ENCODE peak calls at places on chromosomes 16 and 17, in nine cellular contexts. One of them, this sample, is unnamed.

GRCh38 chr16:69150146-69150865 is 17.9 kb downstream of the UTP4 start:
- DNase-seq in left ventricle myocardium inferior: no peak
- DNase-seq in tibial nerve: no peak
- DNase-seq in osteocyte: no peak
- DNase-seq in right atrium auricular region: no peak
- DNase-seq in pancreas: peak
- DNase-seq in BE2C: peak
- DNase-seq in progenitor cell of endocrine pancreas: peak
- DNase-seq in thoracic aorta: peak
- DNase-seq in this sample: peak

GRCh38 chr16:24036614-24037013 is 200.8 kb downstream of the PRKCB start:
- DNase-seq in left ventricle myocardium inferior: no peak
- DNase-seq in tibial nerve: no peak
- DNase-seq in osteocyte: no peak
- DNase-seq in right atrium auricular region: no peak
- DNase-seq in pancreas: peak
- DNase-seq in BE2C: peak
- DNase-seq in progenitor cell of endocrine pancreas: peak
- DNase-seq in thoracic aorta: no peak
- DNase-seq in this sample: peak

GRCh38 chr17:79931517-79932309 is 92.5 kb upstream of the CBX4 start:
- DNase-seq in left ventricle myocardium inferior: no peak
- DNase-seq in tibial nerve: no peak
- DNase-seq in osteocyte: no peak
- DNase-seq in right atrium auricular region: no peak
- DNase-seq in pancreas: no peak
- DNase-seq in BE2C: no peak
- DNase-seq in progenitor cell of endocrine pancreas: no peak
- DNase-seq in thoracic aorta: no peak
- DNase-seq in this sample: peak

GRCh38 chr17:78817123-78817522 is 23.5 kb downstream of the USP36 start:
- DNase-seq in left ventricle myocardium inferior: no peak
- DNase-seq in tibial nerve: no peak
- DNase-seq in osteocyte: no peak
- DNase-seq in right atrium auricular region: no peak
- DNase-seq in pancreas: no peak
- DNase-seq in BE2C: no peak
- DNase-seq in progenitor cell of endocrine pancreas: no peak
- DNase-seq in thoracic aorta: no peak
- DNase-seq in this sample: peak

GRCh38 chr17:4327638-4328037 is 38.8 kb downstream of the UBE2G1 start:
- DNase-seq in left ventricle myocardium inferior: no peak
- DNase-seq in tibial nerve: no peak
- DNase-seq in osteocyte: no peak
- DNase-seq in right atrium auricular region: no peak
- DNase-seq in pancreas: no peak
- DNase-seq in BE2C: no peak
- DNase-seq in progenitor cell of endocrine pancreas: no peak
- DNase-seq in thoracic aorta: peak
- DNase-seq in this sample: no peak

GRCh38 chr17:58399974-58400373 is 17.4 kb downstream of the RNF43 start:
- DNase-seq in left ventricle myocardium inferior: no peak
- DNase-seq in tibial nerve: no peak
- DNase-seq in osteocyte: no peak
- DNase-seq in right atrium auricular region: no peak
- DNase-seq in pancreas: no peak
- DNase-seq in BE2C: no peak
- DNase-seq in progenitor cell of endocrine pancreas: no peak
- DNase-seq in thoracic aorta: no peak
- DNase-seq in this sample: no peak

GRCh38 chr17:44779211-44780025 is 20.6 kb downstream of the ADAM11 start:
- DNase-seq in left ventricle myocardium inferior: peak
- DNase-seq in tibial nerve: peak
- DNase-seq in osteocyte: no peak
- DNase-seq in right atrium auricular region: peak
- DNase-seq in pancreas: peak
- DNase-seq in BE2C: peak
- DNase-seq in progenitor cell of endocrine pancreas: peak
- DNase-seq in thoracic aorta: no peak
- DNase-seq in this sample: peak

GRCh38 chr16:24879684-24880083 is 33.9 kb downstream of the SLC5A11 start:
- DNase-seq in left ventricle myocardium inferior: no peak
- DNase-seq in tibial nerve: no peak
- DNase-seq in osteocyte: no peak
- DNase-seq in right atrium auricular region: no peak
- DNase-seq in pancreas: no peak
- DNase-seq in BE2C: no peak
- DNase-seq in progenitor cell of endocrine pancreas: no peak
- DNase-seq in thoracic aorta: no peak
- DNase-seq in this sample: no peak

GRCh38 chr16:4682616-4683254 is 10.6 kb upstream of the NUDT16L1 start:
- DNase-seq in left ventricle myocardium inferior: no peak
- DNase-seq in tibial nerve: no peak
- DNase-seq in osteocyte: no peak
- DNase-seq in right atrium auricular region: no peak
- DNase-seq in pancreas: no peak
- DNase-seq in BE2C: peak
- DNase-seq in progenitor cell of endocrine pancreas: peak
- DNase-seq in thoracic aorta: no peak
- DNase-seq in this sample: peak
- TF ChIP-seq CTCF in left ventricle myocardium inferior: peak
- TF ChIP-seq CTCF in tibial nerve: peak
- TF ChIP-seq CTCF in osteocyte: peak
- TF ChIP-seq CTCF in right atrium auricular region: no peak
- TF ChIP-seq CTCF in pancreas: no peak
- TF ChIP-seq CTCF in BE2C: peak
- TF ChIP-seq CTCF in progenitor cell of endocrine pancreas: peak
- TF ChIP-seq CTCF in thoracic aorta: no peak
- TF ChIP-seq CTCF in this sample: peak

GRCh38 chr16:48526958-48527331 is 83.0 kb downstream of the N4BP1 start:
- DNase-seq in left ventricle myocardium inferior: no peak
- DNase-seq in tibial nerve: no peak
- DNase-seq in osteocyte: no peak
- DNase-seq in right atrium auricular region: no peak
- DNase-seq in pancreas: no peak
- DNase-seq in BE2C: no peak
- DNase-seq in progenitor cell of endocrine pancreas: no peak
- DNase-seq in thoracic aorta: no peak
- DNase-seq in this sample: no peak

GRCh38 chr16:48524348-48525200 is 85.4 kb downstream of the N4BP1 start:
- DNase-seq in left ventricle myocardium inferior: no peak
- DNase-seq in tibial nerve: no peak
- DNase-seq in osteocyte: no peak
- DNase-seq in right atrium auricular region: no peak
- DNase-seq in pancreas: no peak
- DNase-seq in BE2C: no peak
- DNase-seq in progenitor cell of endocrine pancreas: no peak
- DNase-seq in thoracic aorta: no peak
- DNase-seq in this sample: no peak

GRCh38 chr16:48525201-48526057 is 84.6 kb downstream of the N4BP1 start:
- DNase-seq in left ventricle myocardium inferior: no peak
- DNase-seq in tibial nerve: no peak
- DNase-seq in osteocyte: no peak
- DNase-seq in right atrium auricular region: no peak
- DNase-seq in pancreas: no peak
- DNase-seq in BE2C: no peak
- DNase-seq in progenitor cell of endocrine pancreas: no peak
- DNase-seq in thoracic aorta: no peak
- DNase-seq in this sample: no peak

GRCh38 chr16:48523415-48524204 is 86.4 kb downstream of the N4BP1 start:
- DNase-seq in left ventricle myocardium inferior: no peak
- DNase-seq in tibial nerve: no peak
- DNase-seq in osteocyte: no peak
- DNase-seq in right atrium auricular region: no peak
- DNase-seq in pancreas: no peak
- DNase-seq in BE2C: no peak
- DNase-seq in progenitor cell of endocrine pancreas: no peak
- DNase-seq in thoracic aorta: no peak
- DNase-seq in this sample: no peak

DNA sequence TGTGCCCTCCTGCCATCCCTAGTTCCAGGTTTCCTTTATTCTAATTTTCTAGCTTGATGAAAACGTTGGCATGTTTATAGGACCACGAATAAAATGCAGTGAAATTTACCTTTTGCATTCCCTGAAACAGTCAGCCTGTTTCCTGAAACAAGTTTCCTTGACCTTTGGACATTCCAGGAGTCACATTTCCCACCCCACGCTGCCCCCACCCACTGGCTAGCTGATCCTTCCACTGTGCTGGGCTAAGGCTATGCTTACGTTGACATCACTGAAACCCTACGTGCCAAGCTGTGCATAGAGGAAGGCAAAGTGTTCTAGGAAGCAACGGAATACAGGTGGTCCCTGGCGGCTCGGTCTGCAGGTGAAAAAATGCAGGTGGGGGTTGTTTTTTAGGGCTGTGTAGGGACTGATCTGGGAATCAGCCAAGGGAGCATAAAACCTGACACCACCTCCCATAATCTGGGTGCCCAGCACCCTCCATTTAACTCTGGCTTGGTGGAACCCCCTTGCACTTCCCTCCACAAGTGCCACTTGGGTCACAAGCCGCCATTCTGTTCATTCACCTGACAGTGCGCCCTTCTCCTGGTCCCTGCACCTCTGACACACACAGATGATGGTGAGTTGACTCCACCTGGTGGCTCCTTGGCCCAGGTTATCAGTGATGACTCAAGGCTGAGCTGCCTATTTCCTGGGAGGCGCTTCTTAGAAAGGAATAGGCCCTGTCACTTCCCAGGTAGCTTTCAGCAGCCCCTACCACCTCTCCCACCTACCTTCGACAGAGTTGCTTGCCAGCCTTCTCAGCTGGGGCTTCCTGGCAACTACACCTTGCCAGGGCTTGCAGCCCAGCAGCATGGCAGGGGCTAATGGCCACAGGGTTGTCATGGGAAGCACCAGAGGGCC is 83.7 kb downstream of the N4BP1 start:
- DNase-seq in left ventricle myocardium inferior: no peak
- DNase-seq in tibial nerve: no peak
- DNase-seq in osteocyte: no peak
- DNase-seq in right atrium auricular region: no peak
- DNase-seq in pancreas: peak
- DNase-seq in BE2C: no peak
- DNase-seq in progenitor cell of endocrine pancreas: no peak
- DNase-seq in thoracic aorta: no peak
- DNase-seq in this sample: peak
- TF ChIP-seq CTCF in left ventricle myocardium inferior: no peak
- TF ChIP-seq CTCF in tibial nerve: no peak
- TF ChIP-seq CTCF in osteocyte: peak
- TF ChIP-seq CTCF in right atrium auricular region: no peak
- TF ChIP-seq CTCF in pancreas: no peak
- TF ChIP-seq CTCF in BE2C: peak
- TF ChIP-seq CTCF in progenitor cell of endocrine pancreas: peak
- TF ChIP-seq CTCF in thoracic aorta: no peak
- TF ChIP-seq CTCF in this sample: peak

DNA sequence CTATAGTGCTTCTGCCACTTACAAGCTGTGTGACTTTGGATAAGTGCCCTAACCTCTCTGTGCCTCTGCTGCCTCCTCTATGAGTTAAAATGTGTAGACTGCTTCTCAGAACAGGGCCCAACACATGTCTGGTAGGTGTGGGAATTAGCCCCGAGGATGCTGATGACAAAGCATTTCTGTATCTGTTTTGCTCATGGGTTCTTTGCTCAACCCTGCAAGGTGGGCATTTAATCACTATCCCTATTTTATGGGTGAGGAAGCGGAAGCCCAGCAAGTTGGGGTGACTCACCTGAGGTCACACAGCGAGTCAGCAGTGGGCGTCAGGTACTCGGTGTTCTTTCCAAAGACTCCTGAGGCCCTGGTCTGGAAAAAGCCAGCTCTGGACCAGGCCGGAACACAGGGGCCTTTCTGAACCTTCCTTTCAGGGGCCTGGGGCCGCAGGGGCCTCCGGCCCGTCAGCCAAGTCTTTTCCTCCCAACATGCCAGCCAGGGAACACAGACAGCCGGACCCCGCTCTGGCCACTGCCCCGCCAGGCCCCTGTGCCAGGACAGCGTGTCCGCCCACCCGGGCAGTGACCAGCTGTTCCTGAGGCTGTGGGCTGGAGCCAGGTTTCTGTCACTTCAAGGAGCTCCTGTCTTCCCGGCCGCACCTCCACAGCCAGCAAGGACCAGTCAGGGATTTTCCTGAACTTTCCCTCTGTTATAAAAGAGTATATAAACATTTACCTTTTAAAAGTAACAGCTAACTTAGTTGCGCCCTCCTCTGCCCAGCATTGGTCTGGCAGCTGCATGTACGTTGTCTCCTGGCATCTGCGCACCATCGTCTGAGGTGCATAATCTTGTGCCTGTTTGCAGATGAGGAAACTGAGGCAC is 62.5 kb downstream of the SREBF1 start:
- DNase-seq in left ventricle myocardium inferior: peak
- DNase-seq in tibial nerve: no peak
- DNase-seq in osteocyte: no peak
- DNase-seq in right atrium auricular region: no peak
- DNase-seq in pancreas: peak
- DNase-seq in BE2C: no peak
- DNase-seq in progenitor cell of endocrine pancreas: no peak
- DNase-seq in thoracic aorta: no peak
- DNase-seq in this sample: no peak
- TF ChIP-seq CTCF in left ventricle myocardium inferior: peak
- TF ChIP-seq CTCF in tibial nerve: no peak
- TF ChIP-seq CTCF in osteocyte: peak
- TF ChIP-seq CTCF in right atrium auricular region: peak
- TF ChIP-seq CTCF in pancreas: no peak
- TF ChIP-seq CTCF in BE2C: no peak
- TF ChIP-seq CTCF in progenitor cell of endocrine pancreas: no peak
- TF ChIP-seq CTCF in thoracic aorta: peak
- TF ChIP-seq CTCF in this sample: no peak

GRCh38 chr17:75488693-75489510 is 26.4 kb downstream of the CASKIN2 start:
- DNase-seq in left ventricle myocardium inferior: no peak
- DNase-seq in tibial nerve: no peak
- DNase-seq in osteocyte: no peak
- DNase-seq in right atrium auricular region: no peak
- DNase-seq in pancreas: no peak
- DNase-seq in BE2C: no peak
- DNase-seq in progenitor cell of endocrine pancreas: no peak
- DNase-seq in thoracic aorta: no peak
- DNase-seq in this sample: no peak

GRCh38 chr17:75486151-75486550 is 29.2 kb downstream of the CASKIN2 start:
- DNase-seq in left ventricle myocardium inferior: no peak
- DNase-seq in tibial nerve: no peak
- DNase-seq in osteocyte: no peak
- DNase-seq in right atrium auricular region: no peak
- DNase-seq in pancreas: no peak
- DNase-seq in BE2C: no peak
- DNase-seq in progenitor cell of endocrine pancreas: no peak
- DNase-seq in thoracic aorta: no peak
- DNase-seq in this sample: no peak

GRCh38 chr17:75485688-75486087 is 29.3 kb downstream of the TMEM94 start:
- DNase-seq in left ventricle myocardium inferior: no peak
- DNase-seq in tibial nerve: no peak
- DNase-seq in osteocyte: no peak
- DNase-seq in right atrium auricular region: no peak
- DNase-seq in pancreas: no peak
- DNase-seq in BE2C: no peak
- DNase-seq in progenitor cell of endocrine pancreas: no peak
- DNase-seq in thoracic aorta: no peak
- DNase-seq in this sample: no peak

GRCh38 chr17:75486951-75487350 is 28.4 kb downstream of the CASKIN2 start:
- DNase-seq in left ventricle myocardium inferior: no peak
- DNase-seq in tibial nerve: no peak
- DNase-seq in osteocyte: no peak
- DNase-seq in right atrium auricular region: no peak
- DNase-seq in pancreas: no peak
- DNase-seq in BE2C: no peak
- DNase-seq in progenitor cell of endocrine pancreas: no peak
- DNase-seq in thoracic aorta: no peak
- DNase-seq in this sample: no peak

GRCh38 chr17:75487351-75488070 is 27.8 kb downstream of the CASKIN2 start:
- DNase-seq in left ventricle myocardium inferior: no peak
- DNase-seq in tibial nerve: no peak
- DNase-seq in osteocyte: no peak
- DNase-seq in right atrium auricular region: no peak
- DNase-seq in pancreas: no peak
- DNase-seq in BE2C: no peak
- DNase-seq in progenitor cell of endocrine pancreas: no peak
- DNase-seq in thoracic aorta: no peak
- DNase-seq in this sample: peak
- TF ChIP-seq CTCF in left ventricle myocardium inferior: peak
- TF ChIP-seq CTCF in tibial nerve: no peak
- TF ChIP-seq CTCF in osteocyte: no peak
- TF ChIP-seq CTCF in right atrium auricular region: no peak
- TF ChIP-seq CTCF in pancreas: no peak
- TF ChIP-seq CTCF in BE2C: no peak
- TF ChIP-seq CTCF in progenitor cell of endocrine pancreas: no peak
- TF ChIP-seq CTCF in thoracic aorta: no peak
- TF ChIP-seq CTCF in this sample: no peak

This sample was measured in activated CD8-positive, alpha-beta T cell treated with anti-CD3 and anti-CD28 coated beads for 36 hours.